ENCODE peak calls at places on chromosome 2, in five cellular contexts. X is EL; Y is stimulated activated CD4-positive, alpha-beta T cell treated with anti-CD3 and anti-CD28 coated beads, Interleukin-2, amount 100 ng/mL, for 24 hours; Q is NAMALWA; P is neuronal stem cell. B is an unnamed sample.

GRCh38 chr2:129784486-129784885 is 195.0 kb upstream of the RAB6C start:
- DNase-seq in X (no peak), Y (no peak), Q (no peak), P (no peak), B (no peak)

GRCh38 chr2:100291152-100291970 is 30.9 kb downstream of the LONRF2 start:
- DNase-seq in X (peak; percentile 95), Y (peak; percentile 43), Q (no peak), P (no peak), B (no peak)

GRCh38 chr2:157312866-157313486 is 12.6 kb downstream of the ERMN start:
- DNase-seq in X (peak; percentile 47), Y (no peak), Q (no peak), P (no peak), B (no peak)

GRCh38 chr2:230713331-230714121 is 884 bp downstream of the CAB39 start:
- DNase-seq in X (peak; percentile 41), Y (peak; percentile 55), Q (peak; percentile 66), P (peak; percentile 20), B (peak; percentile 11)

GRCh38 chr2:100624536-100624935 is 61.7 kb downstream of the PDCL3 start:
- DNase-seq in X (no peak), Y (no peak), Q (no peak), P (no peak), B (no peak)

GRCh38 chr2:178335218-178335617 is 115.8 kb downstream of the PRKRA start:
- DNase-seq in X (no peak), Y (no peak), Q (no peak), P (no peak), B (no peak)

GRCh38 chr2:171957061-171957460 is 34.8 kb downstream of the HAT1 start:
- DNase-seq in X (peak; percentile 33), Y (no peak), Q (peak; percentile 10), P (no peak), B (no peak)

GRCh38 chr2:187842978-187843847 is 289.0 kb upstream of the TFPI start:
- DNase-seq in X (peak; percentile 73), Y (no peak), Q (peak; percentile 75), P (peak; percentile 57), B (peak; percentile 5)

GRCh38 chr2:166115589-166115988 is 12.2 kb downstream of the SCN1A start:
- DNase-seq in X (no peak), Y (no peak), Q (no peak), P (no peak), B (no peak)

GRCh38 chr2:11705063-11705462 is 35.1 kb upstream of the NTSR2 start:
- DNase-seq in X (no peak), Y (no peak), Q (no peak), P (no peak), B (no peak)